ENCODE peak calls at places on chromosomes 6 and 20, in four cellular contexts. C is gastrocnemius medialis, X is A673, T is lower lobe of right lung. R is an unnamed sample.

GRCh38 chr6:39189915-39190544 is 39.2 kb downstream of the KCNK5 start:
- DNase-seq in T (peak; percentile 70), C (peak; percentile 15), X (peak; percentile 33), R (no peak)

GRCh38 chr6:56145616-56146015 is 101.8 kb downstream of the COL21A1 start:
- DNase-seq in X (peak; percentile 23), C (no peak), T (no peak), R (no peak)

GRCh38 chr6:10202581-10202980 is 212.3 kb downstream of the TFAP2A start:
- DNase-seq in X (no peak), T (no peak), C (no peak), R (no peak)

GRCh38 chr20:63735859-63736718 is at the start of gene LIME1:
- DNase-seq in T (peak; percentile 56), X (no peak), C (no peak), R (peak; percentile 71)

GRCh38 chr6:111573118-111573883 is 32.4 kb downstream of the TRAF3IP2 start:
- DNase-seq in X (peak; percentile 96), T (no peak), C (no peak), R (no peak)

GRCh38 chr6:166999845-167000253 is 652 bp downstream of the CEP43 start:
- DNase-seq in T (no peak), X (no peak), C (no peak), R (no peak)

GRCh38 chr20:20366551-20366895 is 1.4 kb upstream of the INSM1 start:
- DNase-seq in T (no peak), C (no peak), X (no peak), R (no peak)

GRCh38 chr6:84549912-84550311 is 214.5 kb downstream of the TBX18 start:
- DNase-seq in X (no peak), C (no peak), T (no peak), R (no peak)

GRCh38 chr6:88220493-88220892 is 54.3 kb upstream of the CNR1 start:
- DNase-seq in X (peak; percentile 29), T (no peak), C (no peak), R (no peak)

GRCh38 chr6:6661684-6662083 is 73.2 kb downstream of the LY86 start:
- DNase-seq in C (peak; percentile 40), T (no peak), X (peak; percentile 60), R (no peak)

GRCh38 chr6:20830576-20830975 is 296.3 kb downstream of the CDKAL1 start:
- DNase-seq in T (no peak), X (no peak), C (no peak), R (no peak)

GRCh38 chr20:6588296-6588695 is 179.2 kb upstream of the BMP2 start:
- DNase-seq in C (no peak), T (no peak), X (no peak), R (no peak)

GRCh38 chr6:130076512-130076911 is 58.1 kb downstream of the L3MBTL3 start:
- DNase-seq in T (no peak), C (no peak), X (no peak), R (no peak)

GRCh38 chr20:6700563-6701328 is 66.7 kb upstream of the BMP2 start:
- DNase-seq in T (peak; percentile 65), X (no peak), C (peak; percentile 44), R (no peak)

GRCh38 chr20:53657732-53658131 is 64.1 kb upstream of the ZNF217 start:
- DNase-seq in T (no peak), X (peak; percentile 30), C (no peak), R (no peak)

GRCh38 chr6:110548124-110548847 is 71.9 kb upstream of the SLC22A16 start:
- DNase-seq in T (no peak), X (no peak), C (no peak), R (no peak)

GRCh38 chr6:137116807-137117206 is 56.6 kb downstream of the IL22RA2 start:
- DNase-seq in T (no peak), C (no peak), X (no peak), R (no peak)

GRCh38 chr20:54774423-54774822 is 299.0 kb downstream of the DOK5 start:
- DNase-seq in T (no peak), C (no peak), X (no peak), R (no peak)

GRCh38 chr6:31652925-31653724 is 664 bp upstream of the BAG6 start:
- DNase-seq in X (peak; percentile 95), C (peak; percentile 88), T (peak; percentile 88), R (peak; percentile 86)

GRCh38 chr6:132912273-132912672 is 97.9 kb downstream of the RPS12 start:
- DNase-seq in C (no peak), X (no peak), T (no peak), R (no peak)

GRCh38 chr6:7086488-7086887 is 21.3 kb upstream of the RREB1 start:
- DNase-seq in T (peak; percentile 67), X (no peak), C (peak; percentile 33), R (peak; percentile 55)

GRCh38 chr6:20706293-20707165 is 172.3 kb downstream of the CDKAL1 start:
- DNase-seq in C (no peak), X (peak; percentile 74), T (no peak), R (no peak)

GRCh38 chr6:32941412-32941784 is 570 bp upstream of the HLA-DMB start:
- DNase-seq in C (no peak), X (peak; percentile 48), T (no peak), R (peak; percentile 63)

GRCh38 chr20:63317601-63318291 is 24.8 kb downstream of the COL20A1 start:
- DNase-seq in X (no peak), T (no peak), C (no peak), R (no peak)

GRCh38 chr20:15596220-15596875 is 976.9 kb downstream of the KIF16B start:
- DNase-seq in C (no peak), T (peak; percentile 46), X (no peak), R (no peak)

GRCh38 chr20:36881888-36882287 is 6.0 kb downstream of the TLDC2 start:
- DNase-seq in T (no peak), X (no peak), C (no peak), R (no peak)

GRCh38 chr6:111306104-111306888 is 176.7 kb downstream of the REV3L start:
- DNase-seq in C (no peak), X (no peak), T (no peak), R (no peak)

GRCh38 chr6:134063966-134064445 is 11.6 kb upstream of the SLC2A12 start:
- DNase-seq in T (no peak), X (peak; percentile 81), C (peak; percentile 69), R (peak; percentile 71)

GRCh38 chr20:62198496-62198895 is 15.7 kb downstream of the MTG2 start:
- DNase-seq in C (no peak), T (peak; percentile 28), X (no peak), R (no peak)

GRCh38 chr20:62198931-62199330 is 16.1 kb downstream of the MTG2 start:
- DNase-seq in T (peak; percentile 39), X (no peak), C (no peak), R (no peak)

GRCh38 chr20:62202083-62202395 is 18.0 kb downstream of the HRH3 start:
- DNase-seq in T (peak; percentile 28), C (no peak), X (peak; percentile 61), R (no peak)

GRCh38 chr20:62201173-62202082 is 18.6 kb downstream of the MTG2 start:
- DNase-seq in T (peak; percentile 39), C (no peak), X (peak; percentile 94), R (no peak)

DNA sequence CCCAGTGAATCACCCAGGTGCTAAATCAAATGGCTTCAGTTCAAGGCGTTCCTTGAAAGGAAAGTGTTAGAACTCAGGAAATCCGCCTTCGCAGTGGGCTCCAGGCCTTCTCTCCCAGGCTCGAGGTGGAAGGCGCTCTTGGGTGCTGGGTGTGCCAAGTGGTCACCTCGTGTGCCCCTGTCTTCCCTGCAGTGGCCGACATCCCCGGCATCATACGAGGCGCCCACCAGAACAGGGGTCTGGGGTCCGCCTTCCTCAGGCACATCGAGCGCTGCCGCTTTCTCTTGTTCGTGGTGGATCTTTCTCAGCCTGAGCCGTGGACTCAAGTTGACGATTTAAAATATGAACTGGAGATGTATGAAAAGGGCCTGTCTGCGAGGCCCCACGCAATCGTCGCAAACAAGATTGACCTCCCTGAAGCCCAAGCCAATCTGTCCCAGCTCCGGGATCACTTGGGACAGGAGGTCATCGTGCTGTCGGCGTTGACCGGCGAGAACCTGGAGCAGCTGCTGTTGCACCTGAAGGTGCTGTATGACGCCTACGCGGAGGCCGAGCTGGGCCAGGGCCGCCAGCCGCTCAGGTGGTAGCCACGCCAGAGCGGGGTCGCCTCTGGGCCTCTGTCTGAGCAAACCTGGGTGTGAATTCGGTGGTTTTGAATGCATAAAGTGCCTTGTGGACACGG is 17.8 kb downstream of the MTG2 start:
- DNase-seq in T (peak; percentile 44), X (no peak), C (no peak), R (no peak)
- H3K4me3 ChIP-seq in T (no peak overlapping the region), X (no peak overlapping the region), C (no peak overlapping the region), R (no peak overlapping the region)

GRCh38 chr20:50284811-50285375 is 94.3 kb downstream of the CEBPB start:
- DNase-seq in T (no peak), C (no peak), X (no peak), R (no peak)
- H3K27ac ChIP-seq in T (peak overlapping the region; percentile 77), C (peak overlapping the region; percentile 87), X (peak overlapping the region; percentile 2), R (no peak overlapping the region)

GRCh38 chr6:53029761-53030160 is 34.7 kb upstream of the GSTA4 start:
- DNase-seq in T (no peak), X (no peak), C (no peak), R (no peak)

GRCh38 chr6:53033764-53034163 is 31.4 kb upstream of the FBXO9 start:
- DNase-seq in X (no peak), C (no peak), T (no peak), R (no peak)

GRCh38 chr6:53031281-53031680 is 33.9 kb upstream of the FBXO9 start:
- DNase-seq in T (no peak), X (no peak), C (no peak), R (no peak)

GRCh38 chr6:53035549-53036213 is 29.5 kb upstream of the FBXO9 start:
- DNase-seq in X (no peak), T (no peak), C (no peak), R (no peak)

DNA sequence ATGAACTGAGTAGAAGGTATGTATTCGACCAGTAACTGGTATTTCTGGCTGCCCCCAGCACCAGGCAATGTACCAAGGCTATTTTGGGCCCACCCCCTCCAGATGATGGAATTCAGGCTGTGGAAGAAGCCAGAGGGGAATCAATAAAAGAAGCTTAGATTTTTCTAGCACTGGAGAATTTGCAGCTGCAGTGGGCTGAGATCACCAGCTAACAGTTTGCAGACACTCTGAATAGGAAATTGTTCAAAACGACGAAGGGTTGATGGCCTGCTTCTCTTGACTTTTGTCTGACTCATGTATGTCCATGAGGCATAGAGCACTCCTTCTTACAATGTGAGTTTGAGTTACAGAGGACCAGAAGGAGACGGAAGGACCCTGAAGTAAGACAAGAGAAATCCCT is 32.4 kb upstream of the FBXO9 start:
- DNase-seq in C (no peak), X (no peak), T (no peak), R (no peak)
- H3K36me3 ChIP-seq in C (peaks cover 4% of the 10 kb centered on the region), X (peaks cover 7% of the 10 kb centered on the region), T (peaks cover 93% of the 10 kb centered on the region), R (peaks cover 23% of the 10 kb centered on the region)

GRCh38 chr6:95232477-95232876 is 344.9 kb upstream of the MANEA start:
- DNase-seq in T (no peak), C (no peak), X (no peak), R (no peak)

GRCh38 chr6:95228636-95229035 is 348.7 kb upstream of the MANEA start:
- DNase-seq in T (no peak), X (peak; percentile 78), C (no peak), R (no peak)

GRCh38 chr6:95230071-95230740 is 347.1 kb upstream of the MANEA start:
- DNase-seq in X (no peak), C (no peak), T (no peak), R (no peak)

GRCh38 chr6:95231416-95231815 is 345.9 kb upstream of the MANEA start:
- DNase-seq in X (no peak), C (no peak), T (no peak), R (no peak)

DNA sequence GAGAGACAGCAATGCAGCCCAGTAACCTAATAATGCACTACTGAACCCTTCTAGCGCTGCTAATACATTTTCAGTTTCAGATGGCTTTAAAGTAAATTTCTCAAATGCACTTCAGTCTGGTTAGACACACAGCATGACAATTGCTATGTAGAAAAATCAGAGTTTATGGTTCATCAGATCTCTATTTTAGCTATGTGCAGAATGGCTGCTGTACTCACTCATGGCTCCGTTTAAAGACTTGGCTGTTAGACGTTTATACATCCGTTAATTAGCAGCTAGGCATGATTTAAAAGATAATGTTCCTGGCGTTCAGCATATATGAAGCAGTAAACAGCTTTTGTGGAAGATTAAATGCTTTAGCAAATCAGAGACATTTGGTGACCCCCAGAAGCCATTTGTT is 350.0 kb upstream of the MANEA start:
- DNase-seq in T (no peak), C (no peak), X (peak; percentile 23), R (no peak)
- H3K4me3 ChIP-seq in T (no peak overlapping the region), C (no peak overlapping the region), X (no peak overlapping the region), R (no peak overlapping the region)

R was measured in CD8-positive, alpha-beta T cell.